ENCODE peak calls at places on chromosome 21, in eight cellular contexts. Y is tibial nerve; T is KG1; G is HAP-1; P is putamen; S is AG09319; X is stimulated activated CD4-positive, alpha-beta T cell treated with anti-CD3 and anti-CD28 coated beads, Interleukin-12 subunit alpha, Interleukin-12 subunit beta, amount 100 ng/mL, for 48 hours; K is left ventricle myocardium superior. B is an unnamed sample.

GRCh38 chr21:23861908-23862504 is 1745.3 kb downstream of the MRPL39 start:
- DNase-seq in Y (no peak), T (peak), G (no peak), P (no peak), S (no peak), X (no peak), K (no peak), B (no peak)

GRCh38 chr21:44267655-44268142 is 6.0 kb upstream of the DNMT3L start:
- DNase-seq in Y (peak), T (no peak), G (no peak), P (no peak), S (no peak), X (no peak), K (peak), B (no peak)

GRCh38 chr21:32423320-32423719 is 10.8 kb downstream of the EVA1C start:
- DNase-seq in Y (no peak), T (no peak), G (no peak), P (no peak), S (no peak), X (no peak), K (no peak), B (no peak)

GRCh38 chr21:36854391-36854790 is 112.1 kb downstream of the HLCS start:
- DNase-seq in Y (no peak), T (peak), G (peak), P (peak), S (no peak), X (peak), K (no peak), B (peak)

GRCh38 chr21:14734191-14734590 is 188.1 kb upstream of the SAMSN1 start:
- DNase-seq in Y (no peak), T (no peak), G (no peak), P (no peak), S (no peak), X (no peak), K (no peak), B (no peak)

GRCh38 chr21:25127811-25128210 is 479.5 kb downstream of the MRPL39 start:
- DNase-seq in Y (no peak), T (no peak), G (no peak), P (no peak), S (no peak), X (no peak), K (no peak), B (no peak)

GRCh38 chr21:26123012-26123411 is 47.6 kb downstream of the APP start:
- DNase-seq in Y (no peak), T (no peak), G (no peak), P (no peak), S (no peak), X (no peak), K (no peak), B (no peak)

GRCh38 chr21:45148316-45149000 is 74.1 kb downstream of the ADARB1 start:
- DNase-seq in Y (no peak), T (no peak), G (no peak), P (no peak), S (no peak), X (no peak), K (no peak), B (no peak)

GRCh38 chr21:35172231-35172630 is 123.1 kb upstream of the RUNX1 start:
- DNase-seq in Y (no peak), T (no peak), G (no peak), P (no peak), S (no peak), X (no peak), K (no peak), B (no peak)

GRCh38 chr21:44441041-44441400 is 14.3 kb upstream of the LRRC3 start:
- DNase-seq in Y (no peak), T (no peak), G (no peak), P (no peak), S (no peak), X (no peak), K (no peak), B (no peak)

GRCh38 chr21:15592271-15592860 is 137.4 kb upstream of the USP25 start:
- DNase-seq in Y (peak), T (peak), G (peak), P (peak), S (no peak), X (peak), K (no peak), B (no peak)

GRCh38 chr21:45505416-45506021 is 36.7 kb downstream of the SLC19A1 start:
- DNase-seq in Y (no peak), T (no peak), G (no peak), P (no peak), S (no peak), X (no peak), K (peak), B (no peak)

GRCh38 chr21:14273736-14274538 is 58.0 kb downstream of the RBM11 start:
- DNase-seq in Y (no peak), T (no peak), G (no peak), P (no peak), S (no peak), X (no peak), K (peak), B (peak)

GRCh38 chr21:37043818-37044217 is 29.1 kb downstream of the PIGP start:
- DNase-seq in Y (no peak), T (no peak), G (no peak), P (no peak), S (no peak), X (no peak), K (no peak), B (no peak)

GRCh38 chr21:44871576-44872265 is 1.8 kb downstream of the PTTG1IP start:
- DNase-seq in Y (peak), T (no peak), G (no peak), P (no peak), S (peak), X (no peak), K (peak), B (no peak)

GRCh38 chr21:31733521-31734149 is 1.7 kb upstream of the SCAF4 start:
- DNase-seq in Y (no peak), T (no peak), G (no peak), P (no peak), S (no peak), X (no peak), K (no peak), B (no peak)

GRCh38 chr21:35178812-35179211 is 129.7 kb upstream of the RUNX1 start:
- DNase-seq in Y (no peak), T (no peak), G (no peak), P (no peak), S (no peak), X (no peak), K (no peak), B (no peak)

GRCh38 chr21:38839683-38840286 is 34.1 kb downstream of the ETS2 start:
- DNase-seq in Y (no peak), T (no peak), G (no peak), P (no peak), S (peak), X (no peak), K (no peak), B (no peak)

GRCh38 chr21:18356801-18357200 is 46.8 kb downstream of the TMPRSS15 start:
- DNase-seq in Y (no peak), T (no peak), G (no peak), P (no peak), S (no peak), X (no peak), K (no peak), B (no peak)

GRCh38 chr21:23162213-23162946 is 2164.2 kb downstream of the NCAM2 start:
- DNase-seq in Y (no peak), T (no peak), G (no peak), P (no peak), S (no peak), X (no peak), K (no peak), B (no peak)

GRCh38 chr21:24272527-24272938 is 1334.7 kb downstream of the MRPL39 start:
- DNase-seq in Y (no peak), T (no peak), G (no peak), P (no peak), S (no peak), X (no peak), K (no peak), B (no peak)

GRCh38 chr21:37748351-37748750 is 167.9 kb downstream of the KCNJ6 start:
- DNase-seq in Y (no peak), T (no peak), G (no peak), P (no peak), S (no peak), X (no peak), K (no peak), B (no peak)

GRCh38 chr21:32940079-32941014 is 85.4 kb upstream of the OLIG2 start:
- DNase-seq in Y (peak), T (peak), G (peak), P (peak), S (peak), X (peak), K (no peak), B (no peak)

GRCh38 chr21:36511484-36512227 is 31.7 kb upstream of the CLDN14 start:
- DNase-seq in Y (no peak), T (no peak), G (no peak), P (no peak), S (no peak), X (no peak), K (no peak), B (no peak)

GRCh38 chr21:45854702-45855247 is 126.8 kb upstream of the COL6A1 start:
- DNase-seq in Y (no peak), T (no peak), G (no peak), P (no peak), S (no peak), X (no peak), K (no peak), B (no peak)

GRCh38 chr21:36504067-36505058 is 24.4 kb upstream of the CLDN14 start:
- DNase-seq in Y (peak), T (peak), G (peak), P (peak), S (peak), X (peak), K (no peak), B (peak)

GRCh38 chr21:32007461-32007860 is 134.6 kb downstream of the HUNK start:
- DNase-seq in Y (no peak), T (no peak), G (no peak), P (no peak), S (peak), X (no peak), K (no peak), B (peak)

GRCh38 chr21:35995522-35996088 is 64.7 kb downstream of the SETD4 start:
- DNase-seq in Y (no peak), T (no peak), G (no peak), P (no peak), S (no peak), X (no peak), K (no peak), B (no peak)

GRCh38 chr21:31161157-31161556 is 122.9 kb upstream of the KRTAP19-8 start:
- DNase-seq in Y (no peak), T (no peak), G (peak), P (peak), S (no peak), X (no peak), K (no peak), B (peak)

GRCh38 chr21:37561506-37561905 is 194.9 kb downstream of the DYRK1A start:
- DNase-seq in Y (no peak), T (no peak), G (no peak), P (no peak), S (no peak), X (no peak), K (no peak), B (no peak)

GRCh38 chr21:15026370-15026769 is 38.4 kb downstream of the NRIP1 start:
- DNase-seq in Y (no peak), T (no peak), G (no peak), P (no peak), S (no peak), X (no peak), K (no peak), B (no peak)

GRCh38 chr21:46517361-46517760 is 58.7 kb downstream of the DIP2A start:
- DNase-seq in Y (no peak), T (no peak), G (no peak), P (peak), S (no peak), X (no peak), K (peak), B (no peak)

GRCh38 chr21:29748391-29749167 is 191.2 kb downstream of the GRIK1 start:
- DNase-seq in Y (no peak), T (no peak), G (no peak), P (no peak), S (no peak), X (no peak), K (no peak), B (no peak)

GRCh38 chr21:40056031-40056430 is 188.8 kb downstream of the PCP4 start:
- DNase-seq in Y (no peak), T (no peak), G (no peak), P (no peak), S (no peak), X (no peak), K (no peak), B (no peak)

GRCh38 chr21:44813149-44813548 is 4.7 kb downstream of the SUMO3 start:
- DNase-seq in Y (no peak), T (no peak), G (no peak), P (no peak), S (no peak), X (no peak), K (no peak), B (no peak)

GRCh38 chr21:41602511-41602910 is 94.6 kb upstream of the TMPRSS2 start:
- DNase-seq in Y (no peak), T (no peak), G (no peak), P (no peak), S (no peak), X (no peak), K (no peak), B (no peak)